ENCODE peak calls at places on chromosomes 5 and 9, in four cellular contexts. P is heart left ventricle, W is A549, Y is IMR-90. M is an unnamed sample.

GRCh38 chr9:106639873-106640568 is 222.9 kb upstream of the ZNF462 start:
- DNase-seq in Y (no peak), W (no peak), P (no peak), M (no peak)

GRCh38 chr5:133782736-133783135 is 170.4 kb upstream of the FSTL4 start:
- DNase-seq in W (no peak), P (no peak), Y (no peak), M (no peak)

GRCh38 chr5:25091917-25092316 is 447.1 kb upstream of the CDH10 start:
- DNase-seq in W (no peak), Y (no peak), P (no peak), M (no peak)

GRCh38 chr5:73620335-73620687 is 5.7 kb upstream of the ARHGEF28 start:
- DNase-seq in W (no peak), P (no peak), Y (no peak), M (no peak)

GRCh38 chr9:77215874-77216273 is 38.5 kb downstream of the VPS13A start:
- DNase-seq in Y (peak), W (peak), P (no peak), M (no peak)

GRCh38 chr5:33048315-33048714 is 337.2 kb downstream of the NPR3 start:
- DNase-seq in Y (no peak), P (no peak), W (no peak), M (no peak)

GRCh38 chr5:37435261-37435660 is 56.1 kb downstream of the WDR70 start:
- DNase-seq in Y (peak), W (no peak), P (no peak), M (no peak)

GRCh38 chr5:65482280-65482726 is 583 bp upstream of the ADAMTS6 start:
- DNase-seq in P (no peak), W (no peak), Y (peak), M (no peak)

GRCh38 chr9:33676746-33677505 is 118.4 kb upstream of the PRSS3 start:
- DNase-seq in W (peak), P (peak), Y (peak), M (no peak)

GRCh38 chr9:112771359-112772214 is 21.0 kb downstream of the SNX30 start:
- DNase-seq in Y (peak), W (no peak), P (no peak), M (no peak)

GRCh38 chr9:16321461-16322119 is 548.9 kb downstream of the BNC2 start:
- DNase-seq in Y (peak), P (no peak), W (peak), M (no peak)

GRCh38 chr9:106220415-106220814 is 526.1 kb downstream of the TMEM38B start:
- DNase-seq in W (no peak), Y (no peak), P (no peak), M (no peak)

GRCh38 chr9:121849554-121849953 is 198.1 kb downstream of the DAB2IP start:
- DNase-seq in W (no peak), Y (no peak), P (no peak), M (no peak)

GRCh38 chr5:5494489-5495402 is 72.3 kb downstream of the ICE1 start:
- DNase-seq in P (peak), Y (peak), W (peak), M (peak)

GRCh38 chr9:128085852-128086409 is 17.9 kb downstream of the SLC25A25 start:
- DNase-seq in Y (no peak), P (peak), W (no peak), M (no peak)

GRCh38 chr5:1878050-1878849 is 4.5 kb downstream of the IRX4 start:
- DNase-seq in W (no peak), Y (no peak), P (no peak), M (no peak)

GRCh38 chr9:22005083-22005699 is 3.9 kb downstream of the CDKN2B start:
- DNase-seq in Y (peak), W (no peak), P (no peak), M (no peak)
- TF ChIP-seq CTCF in Y (no peak), W (no peak), P (no peak), M (no peak)

GRCh38 chr9:114930063-114930812 is at the start of gene TNFSF8:
- DNase-seq in P (peak), Y (no peak), W (no peak), M (no peak)
- H3K4me3 ChIP-seq in P (no peak), Y (no peak), W (no peak), M (no peak)

DNA sequence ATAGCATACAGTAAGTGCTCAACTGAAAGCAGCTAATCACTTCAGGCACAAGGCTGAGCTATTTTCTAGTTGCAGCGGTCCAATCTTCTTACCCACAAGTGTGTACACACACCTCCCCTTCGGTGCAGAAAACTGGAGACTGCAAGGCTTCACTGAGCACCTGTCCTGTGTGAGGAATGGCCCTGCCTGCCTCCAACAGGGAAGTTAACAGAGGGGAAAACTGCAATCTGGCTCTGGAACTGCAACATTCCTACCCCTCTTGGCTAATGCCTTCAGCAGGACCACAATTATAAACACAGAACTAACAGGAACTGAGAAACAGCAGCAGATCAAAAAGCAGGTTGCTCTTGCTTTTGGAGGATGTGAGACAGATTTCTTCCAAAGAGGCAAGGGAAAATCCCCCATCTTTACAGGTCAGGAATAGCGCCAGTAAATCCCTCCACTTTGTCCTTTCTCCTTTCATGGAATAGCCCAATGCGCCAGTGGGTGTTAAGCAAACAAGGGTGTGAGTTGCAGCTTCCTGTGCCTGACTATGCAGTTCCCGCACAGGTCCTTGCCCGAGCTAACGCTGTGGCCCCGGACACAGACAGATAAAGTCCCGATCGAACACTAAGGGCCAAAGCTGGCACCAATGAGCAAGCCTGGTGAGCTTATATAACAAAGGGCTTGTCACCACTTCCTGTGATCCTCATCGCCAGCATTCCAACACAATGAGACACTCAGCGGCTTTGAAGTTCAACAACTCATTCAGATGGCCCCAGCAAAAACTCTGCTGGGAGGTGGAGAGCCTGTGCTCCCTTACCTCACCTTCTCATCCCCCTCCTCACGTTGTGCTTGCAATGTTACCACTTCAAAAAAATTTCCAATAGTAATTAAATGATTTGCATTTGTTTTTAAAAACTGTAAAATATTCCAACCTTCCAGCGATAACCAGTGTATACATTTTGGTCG is 21.5 kb downstream of the SHB start:
- DNase-seq in Y (peak), W (peak), P (peak), M (no peak)
- TF ChIP-seq POLR2A in Y (no peak), W (no peak), P (no peak), M (no peak)

GRCh38 chr5:141889282-141889871 is 11.2 kb upstream of the PCDH1 start:
- DNase-seq in Y (no peak), P (no peak), W (peak), M (no peak)
- TF ChIP-seq CTCF in Y (peak), P (peak), W (peak), M (no peak)

DNA sequence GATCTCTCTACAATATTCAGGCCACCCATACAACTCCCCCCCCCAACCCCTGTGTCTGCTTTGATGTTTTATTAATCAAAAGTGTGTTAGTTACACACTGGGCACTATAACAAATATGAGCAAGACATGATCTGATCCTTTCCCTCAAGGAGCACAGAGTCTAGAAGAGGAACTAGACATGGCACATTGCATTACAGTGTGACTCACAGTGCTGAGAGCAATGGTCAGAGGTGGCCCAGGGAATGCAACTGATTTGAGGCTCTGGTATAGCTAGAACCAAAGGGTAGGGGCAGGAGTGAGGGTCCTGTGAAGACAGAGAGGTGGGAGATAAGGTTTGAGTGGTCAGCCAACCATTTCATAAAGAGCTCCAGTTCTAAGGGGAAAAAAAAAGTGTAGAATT is 539.2 kb downstream of the ACTL7B start:
- DNase-seq in Y (no peak), P (no peak), W (no peak), M (no peak)
- H3K4me3 ChIP-seq in Y (no peak), P (no peak), W (no peak), M (no peak)